ENCODE peak calls at places on chromosomes 3 and 15, in ten cellular contexts. Y is fibroblast of lung, J is GM23248, V is cardiac muscle cell, A is body of pancreas, X is suprapubic skin, B is lung, I is heart right ventricle, N is heart left ventricle, M is H9. Z is an unnamed sample.

GRCh38 chr15:92906563-92907081 is 6.5 kb downstream of the CHD2 start:
- DNase-seq in Y (peak), J (peak), V (no peak), A (no peak), X (no peak), B (no peak), I (no peak), N (no peak), M (no peak), Z (no peak)

GRCh38 chr3:114402852-114403251 is 109.0 kb downstream of the TIGIT start:
- DNase-seq in Y (no peak), J (no peak), V (no peak), A (no peak), X (no peak), B (no peak), I (no peak), N (no peak), M (no peak), Z (no peak)

GRCh38 chr15:34436956-34437442 is 609 bp downstream of the GOLGA8A start:
- DNase-seq in Y (peak), J (peak), V (peak), A (peak), X (no peak), B (no peak), I (peak), N (peak), M (peak), Z (no peak)

GRCh38 chr15:56760186-56760585 is 26.9 kb upstream of the ZNF280D start:
- DNase-seq in Y (peak), J (peak), V (no peak), A (no peak), X (no peak), B (no peak), I (no peak), N (no peak), M (no peak), Z (no peak)

GRCh38 chr3:61358364-61358763 is 107.1 kb upstream of the FHIT start:
- DNase-seq in Y (no peak), J (no peak), V (peak), A (peak), X (no peak), B (peak), I (peak), N (peak), M (no peak), Z (no peak)

GRCh38 chr3:18444597-18445420 is 19.7 kb upstream of the SATB1 start:
- DNase-seq in Y (peak), J (peak), V (peak), A (peak), X (peak), B (peak), I (peak), N (peak), M (peak), Z (no peak)

GRCh38 chr3:179706233-179706632 is 53.4 kb downstream of the USP13 start:
- DNase-seq in Y (peak), J (peak), V (no peak), A (no peak), X (no peak), B (no peak), I (no peak), N (no peak), M (no peak), Z (no peak)

GRCh38 chr3:159761377-159761776 is 227.3 kb upstream of the IL12A start:
- DNase-seq in Y (peak), J (peak), V (no peak), A (no peak), X (no peak), B (no peak), I (peak), N (peak), M (no peak), Z (no peak)

GRCh38 chr15:27884726-27885125 is 214.4 kb downstream of the OCA2 start:
- DNase-seq in Y (no peak), J (no peak), V (no peak), A (no peak), X (no peak), B (no peak), I (no peak), N (no peak), M (no peak), Z (no peak)

GRCh38 chr3:162354343-162354742 is 857.7 kb downstream of the OTOL1 start:
- DNase-seq in Y (peak), J (peak), V (no peak), A (no peak), X (no peak), B (no peak), I (no peak), N (no peak), M (no peak), Z (no peak)

DNA sequence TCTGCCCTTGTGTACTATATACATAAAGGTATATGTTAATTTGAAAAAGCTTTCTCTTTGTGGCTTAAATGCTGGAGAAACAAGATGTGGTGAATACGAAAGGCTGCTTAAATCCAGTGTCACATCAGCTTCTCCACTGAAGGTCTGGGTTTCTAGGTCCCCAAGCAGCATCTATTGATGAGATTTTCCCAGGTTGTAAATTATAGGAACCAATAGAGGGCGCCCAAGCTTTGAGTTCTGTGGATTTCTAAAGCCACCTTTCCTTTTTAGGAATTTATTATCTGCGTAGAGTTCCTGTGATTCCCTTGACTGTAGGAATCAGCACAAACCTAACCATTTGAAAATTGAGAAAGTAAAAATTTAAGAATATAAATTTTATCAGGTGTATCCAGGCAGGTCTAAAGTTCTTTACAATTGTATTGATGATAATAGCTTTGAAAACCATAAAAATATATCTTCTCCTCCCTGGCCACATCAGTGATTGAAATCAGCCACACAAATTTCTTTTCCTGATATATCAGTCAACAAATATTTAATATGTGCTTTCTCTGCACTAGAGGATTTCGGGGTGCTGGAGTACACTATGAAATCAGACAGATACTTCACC is 88.3 kb upstream of the ADAMTSL3 start:
- DNase-seq in Y (peak), J (peak), V (peak), A (peak), X (no peak), B (no peak), I (no peak), N (no peak), M (no peak), Z (peak)
- H3K27ac ChIP-seq in Y (no peak), J (no peak), V (no peak), A (no peak), X (no peak), B (no peak), I (no peak), N (no peak), M (no peak), Z (no peak)

GRCh38 chr15:63502137-63502801 is 2.1 kb upstream of the USP3 start:
- DNase-seq in Y (no peak), J (peak), V (no peak), A (peak), X (no peak), B (no peak), I (no peak), N (no peak), M (no peak), Z (no peak)

GRCh38 chr15:63504247-63504978 is at the start of gene USP3:
- DNase-seq in Y (peak), J (peak), V (peak), A (peak), X (peak), B (peak), I (peak), N (peak), M (peak), Z (peak)

GRCh38 chr15:63501256-63502089 is 2.9 kb upstream of the USP3 start:
- DNase-seq in Y (peak), J (peak), V (peak), A (peak), X (peak), B (peak), I (peak), N (peak), M (peak), Z (no peak)

GRCh38 chr15:63503739-63504246 is 600 bp upstream of the USP3 start:
- DNase-seq in Y (peak), J (peak), V (peak), A (peak), X (no peak), B (peak), I (no peak), N (peak), M (peak), Z (no peak)

GRCh38 chr15:63502843-63503738 is 1.3 kb upstream of the USP3 start:
- DNase-seq in Y (peak), J (peak), V (peak), A (peak), X (peak), B (peak), I (peak), N (peak), M (peak), Z (no peak)
- H3K27ac ChIP-seq in Y (peak), J (peak), V (no peak), A (peak), X (peak), B (peak), I (peak), N (peak), M (no peak), Z (no peak)

GRCh38 chr15:75201609-75202250 is at the start of gene C15orf39:
- DNase-seq in Y (peak), J (peak), V (peak), A (peak), X (no peak), B (peak), I (peak), N (peak), M (peak), Z (no peak)

GRCh38 chr15:75203017-75203907 is 1.6 kb downstream of the C15orf39 start:
- DNase-seq in Y (peak), J (peak), V (no peak), A (no peak), X (no peak), B (no peak), I (no peak), N (no peak), M (no peak), Z (no peak)

GRCh38 chr15:75200765-75201608 is 695 bp upstream of the C15orf39 start:
- DNase-seq in Y (peak), J (peak), V (no peak), A (peak), X (no peak), B (peak), I (no peak), N (no peak), M (peak), Z (no peak)

GRCh38 chr15:75203908-75204263 is 2.2 kb downstream of the C15orf39 start:
- DNase-seq in Y (no peak), J (no peak), V (no peak), A (no peak), X (no peak), B (no peak), I (no peak), N (no peak), M (no peak), Z (no peak)

GRCh38 chr15:75202251-75203016 is 752 bp downstream of the C15orf39 start:
- DNase-seq in Y (peak), J (peak), V (peak), A (peak), X (peak), B (peak), I (peak), N (peak), M (peak), Z (no peak)
- H3K27ac ChIP-seq in Y (peak), J (peak), V (peak), A (peak), X (peak), B (peak), I (peak), N (peak), M (no peak), Z (no peak)

GRCh38 chr15:77722759-77723460 is 90.2 kb upstream of the LINGO1 start:
- DNase-seq in Y (no peak), J (no peak), V (peak), A (no peak), X (no peak), B (no peak), I (no peak), N (no peak), M (peak), Z (no peak)
- H3K27ac ChIP-seq in Y (no peak), J (no peak), V (no peak), A (no peak), X (no peak), B (no peak), I (no peak), N (no peak), M (no peak), Z (no peak)

GRCh38 chr3:154835638-154836037 is 244.5 kb upstream of the MME start:
- DNase-seq in Y (no peak), J (no peak), V (no peak), A (no peak), X (no peak), B (no peak), I (no peak), N (no peak), M (no peak), Z (no peak)

GRCh38 chr3:154829979-154830378 is 250.1 kb upstream of the MME start:
- DNase-seq in Y (no peak), J (no peak), V (no peak), A (no peak), X (no peak), B (no peak), I (no peak), N (no peak), M (no peak), Z (no peak)
- H3K27ac ChIP-seq in Y (no peak), J (no peak), V (no peak), A (no peak), X (no peak), B (no peak), I (no peak), N (no peak), M (no peak), Z (no peak)

GRCh38 chr3:195112361-195112791 is 158.6 kb downstream of the XXYLT1 start:
- DNase-seq in Y (no peak), J (no peak), V (no peak), A (no peak), X (no peak), B (no peak), I (no peak), N (no peak), M (no peak), Z (no peak)
- H3K27ac ChIP-seq in Y (no peak), J (no peak), V (no peak), A (no peak), X (no peak), B (no peak), I (no peak), N (no peak), M (no peak), Z (no peak)

GRCh38 chr3:129611446-129611800 is 4.9 kb upstream of the PLXND1 start:
- DNase-seq in Y (no peak), J (no peak), V (no peak), A (no peak), X (no peak), B (no peak), I (no peak), N (no peak), M (no peak), Z (no peak)

GRCh38 chr3:129608936-129609590 is 2.6 kb upstream of the PLXND1 start:
- DNase-seq in Y (no peak), J (no peak), V (no peak), A (no peak), X (no peak), B (no peak), I (no peak), N (no peak), M (no peak), Z (no peak)

GRCh38 chr3:129610276-129610675 is 3.8 kb upstream of the PLXND1 start:
- DNase-seq in Y (no peak), J (no peak), V (no peak), A (no peak), X (no peak), B (no peak), I (peak), N (no peak), M (no peak), Z (no peak)

GRCh38 chr3:129608087-129608935 is 1.8 kb upstream of the PLXND1 start:
- DNase-seq in Y (peak), J (peak), V (no peak), A (no peak), X (no peak), B (no peak), I (peak), N (no peak), M (peak), Z (no peak)

DNA sequence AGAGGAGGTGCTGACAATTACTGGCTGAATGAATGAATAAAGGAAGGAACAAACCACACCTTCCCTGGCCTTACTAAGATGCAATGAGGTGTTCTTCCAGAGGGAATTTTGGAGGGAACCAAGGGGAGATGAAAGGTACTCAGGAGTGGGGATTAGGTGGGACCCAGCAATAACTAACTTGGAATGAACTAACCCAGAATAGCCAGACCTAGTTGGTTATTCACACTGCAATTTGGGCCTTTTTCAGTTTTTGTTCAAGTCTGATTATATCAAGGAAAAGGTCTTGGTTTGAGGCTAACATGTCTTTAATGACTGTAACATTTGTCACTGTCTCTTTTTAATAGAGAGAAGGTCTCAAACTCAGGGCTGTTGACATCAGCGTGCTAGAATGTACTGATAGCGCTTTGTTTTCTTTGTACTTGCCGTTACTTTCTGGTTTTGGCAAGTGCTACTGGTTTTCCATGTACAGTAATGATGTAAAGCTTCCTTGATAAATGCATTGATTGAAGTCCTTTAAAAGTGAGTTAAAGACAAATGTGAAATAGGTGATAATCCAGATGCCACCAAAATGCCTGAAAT is 3.2 kb upstream of the PLXND1 start:
- DNase-seq in Y (peak), J (no peak), V (no peak), A (no peak), X (no peak), B (no peak), I (no peak), N (no peak), M (no peak), Z (no peak)
- H3K27ac ChIP-seq in Y (no peak), J (no peak), V (no peak), A (no peak), X (no peak), B (no peak), I (peak), N (peak), M (no peak), Z (no peak)

DNA sequence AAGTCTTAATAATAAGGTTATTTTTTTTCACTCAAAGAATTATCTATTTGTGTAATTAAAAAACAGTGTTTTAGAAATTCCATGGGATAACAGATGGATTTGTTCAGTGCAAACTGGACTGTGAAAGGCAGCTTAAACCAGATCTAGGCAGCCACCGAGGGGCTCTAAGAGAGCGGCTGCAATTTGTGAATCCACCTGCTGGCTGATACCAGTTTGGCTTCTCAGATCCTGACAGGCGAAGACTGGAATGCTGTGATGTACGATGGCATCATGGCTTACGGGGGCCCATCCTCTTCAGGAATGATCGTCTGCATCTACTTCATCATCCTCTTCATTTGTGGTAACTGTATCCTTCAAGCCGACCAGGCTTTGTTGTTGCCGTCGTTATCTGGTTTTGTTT is 119.6 kb downstream of the CHDH start:
- DNase-seq in Y (no peak), J (no peak), V (no peak), A (no peak), X (no peak), B (no peak), I (no peak), N (no peak), M (no peak), Z (no peak)
- H3K27ac ChIP-seq in Y (no peak), J (no peak), V (no peak), A (no peak), X (no peak), B (no peak), I (no peak), N (no peak), M (no peak), Z (no peak)

GRCh38 chr15:39282663-39283208 is 298.1 kb upstream of the THBS1 start:
- DNase-seq in Y (no peak), J (peak), V (no peak), A (no peak), X (no peak), B (no peak), I (no peak), N (no peak), M (no peak), Z (no peak)

GRCh38 chr15:39286706-39287105 is 294.2 kb upstream of the THBS1 start:
- DNase-seq in Y (peak), J (no peak), V (no peak), A (no peak), X (no peak), B (no peak), I (no peak), N (no peak), M (no peak), Z (no peak)

GRCh38 chr15:39283531-39283930 is 297.3 kb upstream of the THBS1 start:
- DNase-seq in Y (peak), J (no peak), V (no peak), A (no peak), X (no peak), B (no peak), I (no peak), N (no peak), M (no peak), Z (no peak)

GRCh38 chr15:39285663-39286062 is 295.2 kb upstream of the THBS1 start:
- DNase-seq in Y (no peak), J (peak), V (no peak), A (no peak), X (no peak), B (no peak), I (no peak), N (no peak), M (no peak), Z (no peak)

DNA sequence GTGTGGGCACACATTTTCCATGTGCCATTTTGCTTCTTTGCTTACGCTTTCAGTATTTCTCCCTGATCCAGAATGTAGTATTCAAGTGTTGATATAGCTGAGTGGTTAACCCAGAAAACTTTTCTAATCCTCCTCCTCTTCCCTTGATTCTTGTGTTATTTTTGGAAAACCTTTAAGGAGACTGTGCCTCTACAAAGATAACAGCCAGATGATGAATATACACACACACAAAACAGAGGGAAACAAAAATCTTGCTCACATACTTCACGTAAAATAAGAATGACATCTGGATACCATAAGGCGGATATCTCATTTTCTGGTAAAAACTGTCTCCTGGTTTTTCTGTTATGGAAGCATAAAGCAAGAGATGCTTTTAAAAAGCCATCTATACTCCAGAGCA is 295.8 kb upstream of the THBS1 start:
- DNase-seq in Y (peak), J (no peak), V (no peak), A (no peak), X (no peak), B (no peak), I (no peak), N (no peak), M (no peak), Z (no peak)
- H3K27ac ChIP-seq in Y (no peak), J (peak), V (no peak), A (no peak), X (no peak), B (no peak), I (no peak), N (no peak), M (no peak), Z (no peak)

DNA sequence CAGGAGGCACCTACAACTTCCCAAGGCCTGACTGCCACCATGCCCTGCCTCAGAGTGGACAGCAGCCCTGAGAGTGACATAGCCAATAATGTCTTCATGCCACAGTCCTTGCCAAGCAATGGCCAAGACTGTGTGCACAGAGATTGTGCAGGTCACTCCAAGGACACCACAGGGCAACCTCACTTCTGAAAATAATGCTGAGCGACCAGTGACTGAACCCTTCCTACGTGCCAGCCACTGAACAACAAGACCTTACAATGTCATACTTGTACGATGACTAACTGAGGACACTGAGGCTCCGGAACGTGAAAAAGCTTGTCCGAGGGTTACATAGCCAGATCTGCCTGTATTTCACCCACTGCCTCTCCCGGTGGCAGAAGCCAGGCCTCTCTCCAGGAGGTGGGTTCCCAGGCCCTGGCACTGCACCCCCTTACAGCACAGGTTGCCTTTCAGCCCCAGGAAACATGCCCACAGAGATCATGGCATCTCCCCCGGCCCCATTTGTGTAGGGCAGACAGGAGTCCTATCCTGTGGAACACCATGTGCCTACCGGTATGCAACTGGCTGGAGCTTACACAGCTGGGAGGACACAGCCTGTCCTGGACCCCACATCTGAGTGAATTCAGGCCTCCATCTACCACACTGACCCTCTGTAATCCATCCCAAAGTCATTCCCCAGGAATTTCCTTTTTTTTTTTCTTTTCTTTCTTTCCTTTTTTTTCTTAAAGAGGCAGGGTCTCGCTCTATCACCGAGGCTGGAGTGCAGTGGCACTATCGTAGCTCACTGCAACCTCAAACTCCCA is 72.3 kb downstream of the SLC12A8 start:
- DNase-seq in Y (peak), J (peak), V (no peak), A (no peak), X (no peak), B (no peak), I (no peak), N (peak), M (no peak), Z (no peak)
- H3K27ac ChIP-seq in Y (no peak), J (peak), V (no peak), A (no peak), X (peak), B (peak), I (peak), N (peak), M (no peak), Z (no peak)